ENCODE peak calls at places on chromosomes 13 and 19, in ten cellular contexts. G is mucosa of descending colon; R is AG09309; F is cardiac fibroblast; I is stomach; H is A549; P is coronary artery; W is CD8-positive, alpha-beta T cell; X is lung; O is uterus. N is an unnamed sample.

GRCh38 chr13:21304256-21304655 is 127.8 kb downstream of the MRPL57 start:
- DNase-seq in G (no peak), R (no peak), F (no peak), I (no peak), H (no peak), P (no peak), W (no peak), X (no peak), O (no peak), N (no peak)

GRCh38 chr13:73703606-73704005 is 430.6 kb downstream of the KLF12 start:
- DNase-seq in G (no peak), R (no peak), F (no peak), I (no peak), H (no peak), P (no peak), W (no peak), X (peak), O (no peak), N (no peak)

GRCh38 chr13:104737713-104738112 is 1671.5 kb upstream of the SLC10A2 start:
- DNase-seq in G (no peak), R (no peak), F (peak), I (no peak), H (no peak), P (no peak), W (no peak), X (no peak), O (no peak), N (no peak)

GRCh38 chr13:98214008-98214643 is 37.1 kb upstream of the RNF113B start:
- DNase-seq in G (no peak), R (no peak), F (peak), I (no peak), H (no peak), P (no peak), W (no peak), X (no peak), O (peak), N (no peak)

GRCh38 chr13:46197299-46197975 is 14.3 kb upstream of the LRRC63 start:
- DNase-seq in G (no peak), R (peak), F (no peak), I (no peak), H (no peak), P (no peak), W (no peak), X (no peak), O (no peak), N (no peak)

GRCh38 chr13:19606152-19606551 is 27.3 kb upstream of the MPHOSPH8 start:
- DNase-seq in G (no peak), R (no peak), F (peak), I (no peak), H (peak), P (no peak), W (no peak), X (no peak), O (no peak), N (no peak)

GRCh38 chr13:41613984-41614581 is 156.7 kb downstream of the RGCC start:
- DNase-seq in G (peak), R (peak), F (peak), I (no peak), H (no peak), P (no peak), W (no peak), X (no peak), O (peak), N (no peak)

GRCh38 chr19:38596057-38596981 is 21.4 kb downstream of the MAP4K1 start:
- DNase-seq in G (peak), R (no peak), F (no peak), I (peak), H (peak), P (no peak), W (no peak), X (peak), O (no peak), N (no peak)

GRCh38 chr19:19420570-19421301 is 15.3 kb downstream of the GATAD2A start:
- DNase-seq in G (no peak), R (no peak), F (no peak), I (no peak), H (no peak), P (no peak), W (peak), X (no peak), O (no peak), N (no peak)

GRCh38 chr13:77150651-77151050 is 123.7 kb upstream of the FBXL3 start:
- DNase-seq in G (no peak), R (no peak), F (no peak), I (no peak), H (no peak), P (no peak), W (no peak), X (no peak), O (no peak), N (no peak)

GRCh38 chr13:37192986-37193385 is 87.5 kb upstream of the CSNK1A1L start:
- DNase-seq in G (no peak), R (no peak), F (peak), I (no peak), H (no peak), P (no peak), W (no peak), X (no peak), O (no peak), N (no peak)

GRCh38 chr13:100721885-100722512 is 47.4 kb upstream of the TMTC4 start:
- DNase-seq in G (no peak), R (peak), F (peak), I (peak), H (peak), P (no peak), W (peak), X (peak), O (no peak), N (peak)

GRCh38 chr19:37991176-37991835 is 84.3 kb downstream of the SIPA1L3 start:
- DNase-seq in G (no peak), R (no peak), F (no peak), I (no peak), H (no peak), P (no peak), W (no peak), X (no peak), O (no peak), N (no peak)

GRCh38 chr19:18434411-18435184 is 3.3 kb downstream of the ISYNA1 start:
- DNase-seq in G (peak), R (no peak), F (no peak), I (no peak), H (no peak), P (no peak), W (no peak), X (no peak), O (peak), N (peak)

GRCh38 chr13:46126552-46127171 is 21.8 kb upstream of the CPB2 start:
- DNase-seq in G (peak), R (peak), F (peak), I (peak), H (peak), P (no peak), W (peak), X (peak), O (no peak), N (peak)

GRCh38 chr13:44750618-44751017 is 174.5 kb upstream of the TSC22D1 start:
- DNase-seq in G (no peak), R (no peak), F (no peak), I (no peak), H (no peak), P (no peak), W (no peak), X (no peak), O (no peak), N (no peak)

GRCh38 chr13:100573121-100573520 is 15.5 kb downstream of the GGACT start:
- DNase-seq in G (no peak), R (peak), F (peak), I (peak), H (peak), P (no peak), W (peak), X (peak), O (peak), N (peak)

GRCh38 chr19:37963190-37963947 is 56.4 kb downstream of the SIPA1L3 start:
- DNase-seq in G (no peak), R (peak), F (peak), I (no peak), H (no peak), P (no peak), W (no peak), X (no peak), O (no peak), N (no peak)

GRCh38 chr13:112102243-112102642 is 35.3 kb downstream of the SOX1 start:
- DNase-seq in G (peak), R (no peak), F (no peak), I (no peak), H (no peak), P (no peak), W (no peak), X (no peak), O (no peak), N (no peak)

GRCh38 chr13:86909318-86909717 is 761.9 kb upstream of the SLITRK5 start:
- DNase-seq in G (no peak), R (no peak), F (no peak), I (no peak), H (no peak), P (no peak), W (no peak), X (no peak), O (no peak), N (peak)

GRCh38 chr19:6535558-6536137 is 4.8 kb downstream of the TNFSF9 start:
- DNase-seq in G (peak), R (no peak), F (no peak), I (no peak), H (no peak), P (no peak), W (no peak), X (no peak), O (no peak), N (no peak)

GRCh38 chr19:29323972-29324680 is 111.2 kb upstream of the UQCRFS1 start:
- DNase-seq in G (no peak), R (no peak), F (no peak), I (no peak), H (no peak), P (peak), W (no peak), X (peak), O (no peak), N (no peak)

GRCh38 chr13:89891416-89891815 is 1456.1 kb upstream of the MIR17HG start:
- DNase-seq in G (no peak), R (no peak), F (peak), I (no peak), H (no peak), P (no peak), W (no peak), X (no peak), O (no peak), N (no peak)

GRCh38 chr19:12603714-12604113 is 6.9 kb downstream of the ZNF490 start:
- DNase-seq in G (no peak), R (no peak), F (no peak), I (no peak), H (no peak), P (no peak), W (no peak), X (no peak), O (no peak), N (peak)

GRCh38 chr19:18832331-18833140 is 777 bp downstream of the UPF1 start:
- DNase-seq in G (peak), R (no peak), F (peak), I (no peak), H (peak), P (no peak), W (no peak), X (no peak), O (no peak), N (peak)

GRCh38 chr19:19628499-19629134 is 597 bp upstream of the LPAR2 start:
- DNase-seq in G (peak), R (no peak), F (no peak), I (peak), H (peak), P (no peak), W (no peak), X (no peak), O (no peak), N (peak)

GRCh38 chr19:33374406-33374703 is 846 bp downstream of the CEBPG start:
- DNase-seq in G (no peak), R (no peak), F (peak), I (no peak), H (no peak), P (no peak), W (no peak), X (no peak), O (no peak), N (peak)

GRCh38 chr19:43820098-43820860 is 6.8 kb upstream of the ZNF283 start:
- DNase-seq in G (no peak), R (no peak), F (peak), I (no peak), H (peak), P (no peak), W (no peak), X (no peak), O (peak), N (peak)

DNA sequence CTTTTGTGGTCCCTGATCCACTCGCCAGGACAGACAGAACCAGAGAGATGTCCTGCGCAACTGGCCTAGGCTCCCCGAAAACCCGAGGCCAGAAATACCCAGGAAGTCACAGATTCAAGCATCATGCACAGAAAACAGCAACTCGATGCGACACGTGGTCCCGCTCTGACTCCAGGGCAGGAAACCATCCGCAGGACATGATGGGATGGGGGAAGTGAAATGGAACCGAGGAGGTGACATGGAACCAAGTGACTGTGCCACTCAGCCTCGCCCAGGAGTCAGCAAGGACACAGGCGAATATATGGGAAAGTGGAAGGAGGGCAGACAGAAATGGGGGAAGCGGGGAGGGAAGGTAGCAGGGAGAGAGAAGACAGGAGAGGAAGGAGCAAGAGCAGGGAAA is 1.1 kb downstream of the ZSCAN18 start:
- DNase-seq in G (no peak), R (no peak), F (no peak), I (no peak), H (no peak), P (no peak), W (no peak), X (no peak), O (no peak), N (no peak)
- TF ChIP-seq CTCF in G (no peak), R (no peak), F (no peak), I (no peak), H (no peak), P (no peak), W (no peak), X (no peak), O (no peak), N (no peak)

GRCh38 chr13:78593652-78594494 is 9.5 kb downstream of the POU4F1 start:
- DNase-seq in G (no peak), R (no peak), F (no peak), I (no peak), H (no peak), P (no peak), W (no peak), X (no peak), O (no peak), N (no peak)

GRCh38 chr13:78595458-78595818 is 7.9 kb downstream of the POU4F1 start:
- DNase-seq in G (no peak), R (no peak), F (no peak), I (no peak), H (no peak), P (no peak), W (no peak), X (no peak), O (no peak), N (no peak)

GRCh38 chr13:78596701-78597550 is 6.4 kb downstream of the POU4F1 start:
- DNase-seq in G (no peak), R (no peak), F (no peak), I (no peak), H (no peak), P (no peak), W (no peak), X (no peak), O (no peak), N (no peak)

GRCh38 chr13:78598382-78598781 is 5.0 kb downstream of the POU4F1 start:
- DNase-seq in G (no peak), R (no peak), F (no peak), I (no peak), H (no peak), P (no peak), W (no peak), X (no peak), O (no peak), N (no peak)

DNA sequence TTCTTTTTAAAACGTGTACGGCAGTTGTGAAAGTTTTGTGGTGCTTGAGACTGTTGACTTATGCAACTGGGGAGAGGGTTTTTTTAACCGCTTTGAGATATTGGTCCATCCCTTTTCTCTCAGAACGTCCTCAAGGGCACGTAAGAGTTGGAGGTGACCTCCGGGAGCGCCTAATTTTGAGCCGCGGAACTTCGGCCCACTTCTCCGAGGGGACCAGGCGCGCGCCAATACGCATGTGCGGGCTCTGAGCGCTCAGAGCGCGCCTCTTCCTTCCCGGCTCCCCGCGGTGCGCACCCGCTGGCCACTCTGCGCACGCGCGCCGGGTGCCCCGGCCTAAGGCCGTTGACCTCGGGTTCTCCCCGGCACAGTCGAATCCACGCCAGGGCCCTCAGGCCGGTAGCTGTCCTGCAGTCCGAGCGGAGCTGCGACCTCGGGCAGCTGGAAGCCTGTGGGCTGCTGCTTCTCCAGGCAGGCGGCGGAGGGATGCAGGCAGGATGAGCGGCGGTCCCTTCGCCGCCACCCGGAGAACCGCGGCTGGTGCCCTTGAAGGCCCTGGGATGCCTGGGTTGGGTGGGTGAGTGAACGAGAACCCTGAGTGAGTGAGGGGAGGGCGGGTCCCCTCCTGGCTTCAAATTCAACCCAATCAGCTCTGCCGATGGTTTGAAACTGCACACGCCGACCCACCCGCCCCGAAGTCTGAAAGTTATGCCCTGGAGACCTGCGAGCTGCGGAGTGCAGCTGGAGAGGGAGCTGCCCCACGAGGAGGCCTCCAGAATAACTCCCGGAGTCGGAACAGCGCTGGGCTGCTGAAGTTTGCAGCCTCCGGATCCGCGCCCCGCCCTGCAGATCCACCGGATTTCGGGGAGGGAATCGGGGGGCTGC is 7.3 kb downstream of the POU4F1 start:
- DNase-seq in G (no peak), R (no peak), F (no peak), I (no peak), H (peak), P (no peak), W (no peak), X (no peak), O (no peak), N (no peak)
- H3K4me3 ChIP-seq in G (no peak), R (no peak), F (no peak), I (no peak), H (peak), P (peak), W (no peak), X (no peak), O (no peak), N (no peak)

GRCh38 chr13:93951153-93951552 is 528.3 kb downstream of the DCT start:
- DNase-seq in G (no peak), R (no peak), F (peak), I (no peak), H (no peak), P (no peak), W (no peak), X (no peak), O (no peak), N (no peak)
- TF ChIP-seq CTCF in G (no peak), R (peak), F (peak), I (no peak), H (no peak), P (no peak), W (no peak), X (no peak), O (no peak), N (no peak)

GRCh38 chr19:3608079-3608641 is 1.5 kb upstream of the TBXA2R start:
- DNase-seq in G (no peak), R (no peak), F (no peak), I (no peak), H (no peak), P (no peak), W (no peak), X (no peak), O (no peak), N (no peak)
- H3K4me3 ChIP-seq in G (no peak), R (no peak), F (no peak), I (peak), H (no peak), P (peak), W (no peak), X (no peak), O (no peak), N (no peak)

DNA sequence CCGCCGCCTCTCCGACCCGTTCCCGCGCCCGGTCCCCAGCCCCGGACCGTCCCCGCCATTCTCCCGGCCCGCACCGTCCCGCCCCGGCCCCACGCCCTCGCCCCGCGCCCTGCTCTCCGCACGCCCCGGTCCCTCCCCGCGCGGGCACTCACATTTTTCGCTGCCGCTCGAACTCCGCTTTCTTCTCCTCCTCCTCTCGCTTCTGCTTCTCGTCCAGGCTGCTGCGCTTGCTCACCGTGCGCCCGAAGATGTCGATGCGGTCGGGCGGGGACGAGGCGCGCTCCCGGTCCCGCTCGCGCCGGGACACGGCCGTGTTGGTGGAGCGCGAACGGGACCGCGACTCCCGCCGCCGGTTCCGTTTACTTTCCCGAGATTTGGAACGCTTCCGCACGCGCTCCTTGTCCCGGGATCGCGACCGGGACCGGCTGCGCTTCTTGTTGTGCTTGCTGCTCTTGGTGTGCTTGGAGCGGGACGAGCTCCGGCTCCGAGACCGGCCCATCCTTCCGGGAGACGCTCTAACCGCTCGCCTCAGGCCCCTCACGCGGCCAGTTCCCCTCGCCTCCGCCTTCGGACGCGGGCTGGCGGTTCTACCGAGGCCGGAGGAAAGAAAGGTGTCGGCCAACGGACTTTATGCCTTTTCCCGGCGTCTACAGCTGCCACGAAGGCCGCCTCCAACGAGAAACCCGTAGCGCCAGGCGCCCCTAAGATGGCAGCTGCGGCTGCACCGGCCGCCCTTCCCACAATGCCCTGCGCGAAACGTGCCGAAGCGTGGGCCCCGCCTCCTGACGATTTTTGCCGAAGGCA is at the start of gene ARGLU1:
- DNase-seq in G (peak), R (no peak), F (peak), I (peak), H (peak), P (peak), W (peak), X (peak), O (peak), N (peak)
- TF ChIP-seq CTCF in G (no peak), R (no peak), F (no peak), I (no peak), H (no peak), P (no peak), W (no peak), X (no peak), O (no peak), N (no peak)

GRCh38 chr19:47730910-47731309 is 14.4 kb upstream of the NOP53 start:
- DNase-seq in G (no peak), R (no peak), F (no peak), I (no peak), H (no peak), P (no peak), W (no peak), X (no peak), O (no peak), N (no peak)

GRCh38 chr19:47726467-47726866 is 13.2 kb downstream of the EHD2 start:
- DNase-seq in G (no peak), R (no peak), F (peak), I (no peak), H (no peak), P (no peak), W (no peak), X (peak), O (no peak), N (no peak)

GRCh38 chr19:47729799-47730520 is 15.4 kb upstream of the NOP53 start:
- DNase-seq in G (peak), R (no peak), F (no peak), I (peak), H (peak), P (no peak), W (no peak), X (peak), O (peak), N (no peak)

GRCh38 chr19:47730521-47730889 is 14.8 kb upstream of the NOP53 start:
- DNase-seq in G (no peak), R (no peak), F (no peak), I (no peak), H (no peak), P (no peak), W (no peak), X (no peak), O (no peak), N (no peak)

GRCh38 chr19:47729468-47729798 is 15.9 kb upstream of the NOP53 start:
- DNase-seq in G (peak), R (no peak), F (peak), I (peak), H (peak), P (peak), W (no peak), X (peak), O (peak), N (no peak)
- H3K4me3 ChIP-seq in G (no peak), R (no peak), F (peak), I (peak), H (peak), P (peak), W (no peak), X (no peak), O (peak), N (no peak)